ENCODE peak calls at places on chromosome 6, in five cellular contexts. One of them, this sample, is unnamed.

GRCh38 chr6:124203106-124203811 is 399.6 kb downstream of the NKAIN2 start:
- DNase-seq in head of caudate nucleus: no peak
- DNase-seq in PC-3: no peak
- DNase-seq in T1000: no peak
- DNase-seq in ecto neural progenitor cell: no peak
- DNase-seq in this sample: no peak

GRCh38 chr6:41591859-41592502 is 45.8 kb downstream of the FOXP4 start:
- DNase-seq in head of caudate nucleus: peak; percentile 80
- DNase-seq in PC-3: peak; percentile 80
- DNase-seq in T1000: peak; percentile 48
- DNase-seq in ecto neural progenitor cell: peak; percentile 88
- DNase-seq in this sample: peak; percentile 67

GRCh38 chr6:33949877-33950831 is 146.4 kb upstream of the MLN start:
- DNase-seq in head of caudate nucleus: peak; percentile 52
- DNase-seq in PC-3: no peak
- DNase-seq in T1000: no peak
- DNase-seq in ecto neural progenitor cell: no peak
- DNase-seq in this sample: no peak

GRCh38 chr6:10880366-10880765 is 1.5 kb downstream of the GCM2 start:
- DNase-seq in head of caudate nucleus: no peak
- DNase-seq in PC-3: peak; percentile 9
- DNase-seq in T1000: no peak
- DNase-seq in ecto neural progenitor cell: no peak
- DNase-seq in this sample: no peak

GRCh38 chr6:134491473-134491872 is 173.6 kb upstream of the SGK1 start:
- DNase-seq in head of caudate nucleus: no peak
- DNase-seq in PC-3: no peak
- DNase-seq in T1000: no peak
- DNase-seq in ecto neural progenitor cell: no peak
- DNase-seq in this sample: no peak

GRCh38 chr6:135014353-135014832 is 40.2 kb downstream of the HBS1L start:
- DNase-seq in head of caudate nucleus: no peak
- DNase-seq in PC-3: no peak
- DNase-seq in T1000: no peak
- DNase-seq in ecto neural progenitor cell: no peak
- DNase-seq in this sample: no peak

GRCh38 chr6:169236545-169236944 is 17.1 kb downstream of the THBS2 start:
- DNase-seq in head of caudate nucleus: no peak
- DNase-seq in PC-3: no peak
- DNase-seq in T1000: no peak
- DNase-seq in ecto neural progenitor cell: no peak
- DNase-seq in this sample: no peak

GRCh38 chr6:18078875-18079274 is 43.6 kb downstream of the NHLRC1 start:
- DNase-seq in head of caudate nucleus: no peak
- DNase-seq in PC-3: no peak
- DNase-seq in T1000: no peak
- DNase-seq in ecto neural progenitor cell: no peak
- DNase-seq in this sample: no peak

GRCh38 chr6:9875605-9876353 is 539.1 kb downstream of the TFAP2A start:
- DNase-seq in head of caudate nucleus: no peak
- DNase-seq in PC-3: no peak
- DNase-seq in T1000: no peak
- DNase-seq in ecto neural progenitor cell: no peak
- DNase-seq in this sample: peak; percentile 9

This sample was measured in EL.